ENCODE peak calls at places on chromosome 9, in five cellular contexts. H is ascending aorta; C is activated CD4-positive, alpha-beta T cell treated with anti-CD3 and anti-CD28 coated beads for 36 hours; K is H7; B is ovary. F is an unnamed sample.

GRCh38 chr9:137077758-137078693 is 709 bp downstream of the UAP1L1 start:
- DNase-seq in C (peak), B (no peak), K (peak), H (no peak), F (no peak)

GRCh38 chr9:134025606-134026541 is 593 bp downstream of the BRD3OS start:
- DNase-seq in B (peak), H (no peak), K (peak), C (peak), F (peak)

GRCh38 chr9:106920701-106921283 is 57.8 kb downstream of the ZNF462 start:
- DNase-seq in C (no peak), B (peak), K (no peak), H (no peak), F (no peak)

GRCh38 chr9:95316794-95317118 is 753 bp downstream of the FANCC start:
- DNase-seq in B (no peak), H (no peak), K (peak), C (peak), F (peak)

GRCh38 chr9:136373300-136374182 is at the start of gene CARD9:
- DNase-seq in H (no peak), K (no peak), B (no peak), C (no peak), F (no peak)

GRCh38 chr9:73348485-73348884 is 196.8 kb downstream of the ANXA1 start:
- DNase-seq in B (no peak), C (no peak), H (no peak), K (no peak), F (no peak)

GRCh38 chr9:98047002-98047401 is 9.5 kb upstream of the NANS start:
- DNase-seq in K (no peak), C (no peak), H (no peak), B (no peak), F (no peak)

GRCh38 chr9:20262611-20263010 is 359.7 kb downstream of the MLLT3 start:
- DNase-seq in H (no peak), K (no peak), B (no peak), C (no peak), F (no peak)

GRCh38 chr9:9913276-9913832 is 699.4 kb downstream of the PTPRD start:
- DNase-seq in B (no peak), H (no peak), K (no peak), C (no peak), F (no peak)

GRCh38 chr9:90053027-90053426 is 448.2 kb downstream of the GADD45G start:
- DNase-seq in K (peak), H (no peak), C (peak), B (no peak), F (peak)

GRCh38 chr9:32220750-32221149 is 163.7 kb upstream of the ACO1 start:
- DNase-seq in K (peak), B (no peak), H (no peak), C (no peak), F (no peak)

GRCh38 chr9:30932226-30932625 is 1452.2 kb upstream of the ACO1 start:
- DNase-seq in K (no peak), B (no peak), C (no peak), H (no peak), F (no peak)

GRCh38 chr9:37979844-37980243 is 75.9 kb upstream of the SLC25A51 start:
- DNase-seq in H (no peak), K (no peak), C (no peak), B (no peak), F (no peak)